ENCODE peak calls at places on chromosomes 1 and 21, in ten cellular contexts. M, H, C, X, F, A, D, O, Q and I are unnamed samples.

GRCh38 chr1:66542314-66542713 is 8.4 kb downstream of the SGIP1 start:
- DNase-seq in X (no peak), A (no peak), Q (no peak), M (no peak), F (no peak), D (no peak), H (no peak), O (no peak), C (no peak), I (no peak)

GRCh38 chr1:189152685-189153084 is 1325.0 kb downstream of the BRINP3 start:
- DNase-seq in O (no peak), Q (no peak), C (no peak), X (no peak), M (no peak), H (no peak), D (no peak), F (no peak), A (no peak), I (no peak)

GRCh38 chr1:154403300-154403943 is 1.7 kb upstream of the IL6R start:
- DNase-seq in A (no peak), C (no peak), X (peak; percentile 58), D (no peak), H (no peak), O (no peak), M (no peak), F (no peak), Q (no peak), I (no peak)

GRCh38 chr1:30413111-30413440 is 310.3 kb downstream of the MATN1 start:
- DNase-seq in A (no peak), D (no peak), M (no peak), F (no peak), C (no peak), X (no peak), Q (no peak), H (no peak), O (no peak), I (no peak)

GRCh38 chr1:10424034-10424433 is 6.2 kb upstream of the CENPS start:
- DNase-seq in F (no peak), C (no peak), O (peak; percentile 6), X (no peak), A (peak; percentile 77), M (no peak), H (no peak), D (peak; percentile 58), Q (no peak), I (no peak)

GRCh38 chr1:184039126-184039525 is 1.6 kb upstream of the COLGALT2 start:
- DNase-seq in A (no peak), F (no peak), Q (no peak), D (no peak), M (no peak), O (no peak), X (no peak), C (no peak), H (no peak), I (no peak)

GRCh38 chr1:70411360-70411844 is 334 bp downstream of the CTH start:
- DNase-seq in C (no peak), F (no peak), D (peak; percentile 49), O (peak; percentile 65), X (no peak), Q (no peak), A (no peak), M (no peak), H (no peak), I (no peak)

GRCh38 chr1:118184737-118185082 is 318 bp downstream of the SPAG17 start:
- DNase-seq in C (no peak), H (no peak), O (peak; percentile 6), Q (no peak), X (no peak), M (no peak), A (peak; percentile 6), D (no peak), F (no peak), I (no peak)

GRCh38 chr1:69911301-69911801 is 294.0 kb downstream of the LRRC40 start:
- DNase-seq in O (peak; percentile 54), Q (no peak), F (no peak), H (no peak), M (no peak), A (no peak), C (no peak), X (no peak), D (no peak), I (no peak)

GRCh38 chr1:225482489-225482950 is 54.7 kb upstream of the LBR start:
- DNase-seq in H (no peak), A (no peak), F (no peak), O (peak; percentile 81), D (no peak), M (no peak), C (no peak), X (peak; percentile 55), Q (no peak), I (no peak)

GRCh38 chr21:40014394-40014793 is 147.2 kb downstream of the PCP4 start:
- DNase-seq in D (no peak), H (no peak), O (no peak), Q (no peak), C (no peak), A (no peak), X (no peak), M (no peak), F (no peak), I (no peak)

GRCh38 chr1:39572379-39573096 is 4.1 kb downstream of the PABPC4 start:
- DNase-seq in C (no peak), X (no peak), F (no peak), Q (no peak), O (no peak), D (no peak), M (no peak), A (no peak), H (no peak), I (no peak)

GRCh38 chr1:180580237-180580636 is 21.5 kb downstream of the OVAAL start:
- DNase-seq in M (no peak), Q (no peak), X (no peak), F (peak; percentile 28), D (no peak), O (peak; percentile 44), A (no peak), C (peak; percentile 5), H (no peak), I (no peak)

GRCh38 chr1:219784660-219785391 is 143.5 kb downstream of the SLC30A10 start:
- DNase-seq in Q (no peak), C (no peak), X (no peak), O (peak; percentile 73), M (no peak), H (no peak), D (no peak), A (no peak), F (no peak), I (no peak)

GRCh38 chr1:212257157-212257556 is 28.1 kb upstream of the PPP2R5A start:
- DNase-seq in D (no peak), X (no peak), O (no peak), A (no peak), C (no peak), H (no peak), Q (no peak), F (no peak), M (no peak), I (no peak)

GRCh38 chr1:48236716-48237470 is 14.4 kb downstream of the SLC5A9 start:
- DNase-seq in Q (no peak), C (peak; percentile 35), A (peak; percentile 33), X (no peak), F (peak; percentile 25), D (no peak), O (peak; percentile 23), H (no peak), M (no peak), I (no peak)

GRCh38 chr1:64703600-64703999 is 41.3 kb upstream of the RAVER2 start:
- DNase-seq in F (no peak), A (no peak), C (no peak), Q (no peak), O (no peak), D (no peak), X (no peak), M (no peak), H (no peak), I (no peak)

DNA sequence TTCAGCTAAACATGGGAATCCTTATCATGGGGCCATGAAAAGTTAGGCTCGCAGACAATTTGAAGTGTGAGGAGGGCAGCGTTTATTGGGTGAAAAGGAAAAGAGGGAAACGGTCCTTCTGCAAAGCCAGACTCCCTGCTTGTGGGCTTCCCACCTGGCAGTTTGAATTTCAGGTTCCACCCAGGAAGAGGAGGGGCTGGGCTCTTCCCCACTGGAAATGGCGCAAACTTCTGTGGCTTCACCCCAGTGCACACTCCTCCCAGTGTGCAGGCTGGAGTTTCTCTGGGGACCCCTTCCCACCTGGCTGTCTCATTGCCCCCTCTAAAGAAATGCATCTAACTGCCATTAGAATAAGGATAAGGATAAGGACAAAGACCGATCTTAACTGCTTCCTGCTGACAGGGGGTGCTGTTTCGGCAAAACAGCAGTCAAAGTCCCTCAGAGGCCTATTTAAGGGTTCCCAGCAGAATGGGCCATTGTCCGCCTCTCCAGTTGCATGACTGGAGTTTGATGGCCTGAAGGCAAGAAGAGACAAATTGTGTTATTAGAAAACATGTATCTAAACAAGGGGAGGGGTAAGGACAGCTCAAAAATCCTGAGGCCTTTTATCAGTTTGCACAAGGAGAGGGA is 20.4 kb downstream of the AIM2 start:
- DNase-seq in O (no peak), C (peak; percentile 26), D (no peak), X (no peak), M (no peak), H (no peak), Q (no peak), F (no peak), A (no peak), I (no peak)
- TF ChIP-seq CTCF in O (no peak), C (no peak), D (no peak), X (no peak), M (no peak), H (no peak), Q (peak; percentile 2), F (no peak), A (no peak), I (no peak)

DNA sequence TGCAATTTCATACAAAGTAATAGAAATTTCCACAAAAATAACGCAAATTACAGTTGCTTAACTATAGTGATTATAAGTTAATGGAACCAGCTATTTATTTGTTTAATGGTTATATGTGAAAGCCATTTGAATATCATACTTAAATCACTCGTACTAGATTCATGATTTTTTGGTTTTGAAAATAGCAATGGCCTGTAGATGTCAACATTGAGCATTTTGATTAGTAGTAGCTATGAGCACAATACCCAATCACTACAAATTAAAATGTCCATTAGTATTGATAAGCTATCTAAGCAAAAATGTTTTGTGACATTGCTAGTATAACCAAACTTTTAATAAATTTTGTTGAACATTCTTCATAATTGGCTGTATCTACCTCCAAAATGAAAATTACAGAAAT is 10.0 kb downstream of the COL24A1 start:
- DNase-seq in F (no peak), H (no peak), A (no peak), C (no peak), M (no peak), Q (no peak), D (no peak), X (no peak), O (no peak), I (no peak)
- TF ChIP-seq CTCF in F (no peak), H (no peak), A (no peak), C (no peak), M (no peak), Q (no peak), D (peak; percentile 14), X (no peak), O (peak; percentile 29), I (no peak)

GRCh38 chr1:94514095-94514727 is 27.3 kb downstream of the F3 start:
- DNase-seq in A (peak; percentile 30), D (no peak), M (no peak), C (peak; percentile 28), Q (no peak), X (no peak), O (no peak), F (peak; percentile 43), H (peak; percentile 36), I (peak; percentile 39)
- TF ChIP-seq CTCF in A (peak; percentile 66), D (peak; percentile 42), M (no peak), C (peak; percentile 49), Q (peak; percentile 50), X (peak; percentile 37), O (peak; percentile 77), F (peak; percentile 68), H (no peak), I (peak; percentile 38)

GRCh38 chr1:204751883-204752687 is 66.5 kb upstream of the LRRN2 start:
- DNase-seq in M (no peak), X (no peak), A (peak; percentile 85), O (no peak), C (no peak), D (no peak), F (peak; percentile 32), H (no peak), Q (no peak), I (no peak)
- TF ChIP-seq CTCF in M (no peak), X (no peak), A (peak; percentile 46), O (no peak), C (no peak), D (no peak), F (no peak), H (no peak), Q (no peak), I (no peak)